ENCODE peak calls at places on chromosomes 2 and 18, in ten cellular contexts. Y, W, H, P, C, S, F, D, E and T are unnamed samples.

GRCh38 chr2:113240915-113241911 is 37.5 kb downstream of the PAX8 start:
- DNase-seq in F (peak; percentile 98), E (no peak), Y (no peak), S (no peak), W (peak; percentile 69), D (peak; percentile 77), H (peak; percentile 93), P (no peak), C (peak; percentile 22), T (peak; percentile 97)

GRCh38 chr2:239329972-239330572 is 70.7 kb downstream of the HDAC4 start:
- DNase-seq in S (no peak), H (no peak), W (peak; percentile 78), D (peak; percentile 58), F (no peak), C (no peak), Y (no peak), E (no peak), P (peak; percentile 34), T (no peak)

GRCh38 chr2:134682726-134683125 is 36.1 kb downstream of the TMEM163 start:
- DNase-seq in F (no peak), E (no peak), S (no peak), C (no peak), P (no peak), D (no peak), W (no peak), H (no peak), Y (no peak), T (no peak)

GRCh38 chr18:73707035-73707434 is 440.6 kb downstream of the FBXO15 start:
- DNase-seq in P (no peak), H (no peak), C (no peak), S (no peak), W (no peak), E (no peak), Y (no peak), F (no peak), D (no peak), T (no peak)

GRCh38 chr2:149058936-149059335 is 20.4 kb downstream of the LYPD6B start:
- DNase-seq in W (no peak), Y (no peak), D (no peak), H (no peak), C (no peak), E (no peak), F (no peak), P (no peak), S (no peak), T (peak; percentile 86)

GRCh38 chr2:224984641-224985040 is 57.6 kb downstream of the DOCK10 start:
- DNase-seq in C (no peak), H (no peak), Y (no peak), D (no peak), E (no peak), F (no peak), P (no peak), S (peak; percentile 2), W (no peak), T (no peak)

GRCh38 chr2:166384774-166385173 is 9.0 kb upstream of the SCN9A start:
- DNase-seq in S (no peak), H (no peak), F (no peak), P (no peak), E (peak; percentile 15), D (no peak), Y (no peak), W (no peak), C (no peak), T (peak; percentile 58)

GRCh38 chr2:218500501-218501060 is 67.6 kb downstream of the USP37 start:
- DNase-seq in P (no peak), D (no peak), S (no peak), Y (no peak), W (no peak), C (no peak), F (no peak), H (no peak), E (no peak), T (no peak)

GRCh38 chr18:682833-683232 is 25.4 kb downstream of the TYMS start:
- DNase-seq in D (no peak), F (no peak), E (no peak), Y (no peak), W (no peak), C (no peak), H (no peak), S (no peak), P (no peak), T (no peak)

GRCh38 chr2:69227717-69228116 is 159.3 kb downstream of the GFPT1 start:
- DNase-seq in E (no peak), P (no peak), W (no peak), Y (no peak), S (no peak), D (no peak), F (no peak), H (no peak), C (no peak), T (no peak)

GRCh38 chr18:8264861-8265411 is 344.3 kb upstream of the RAB12 start:
- DNase-seq in Y (no peak), C (no peak), H (no peak), E (no peak), D (no peak), S (no peak), P (no peak), F (no peak), W (no peak), T (peak; percentile 52)

GRCh38 chr2:158473719-158474392 is 17.1 kb downstream of the PKP4 start:
- DNase-seq in E (no peak), H (no peak), C (no peak), F (no peak), S (no peak), P (no peak), Y (no peak), W (no peak), D (no peak), T (no peak)

GRCh38 chr2:119174216-119174992 is 15.9 kb upstream of the C1QL2 start:
- DNase-seq in S (peak; percentile 21), E (peak; percentile 17), D (peak; percentile 45), H (no peak), C (peak; percentile 32), F (no peak), Y (peak; percentile 29), W (no peak), P (peak; percentile 83), T (peak; percentile 42)

GRCh38 chr2:216696751-216697560 is 1.6 kb upstream of the IGFBP5 start:
- DNase-seq in Y (peak; percentile 15), P (no peak), F (no peak), E (no peak), H (no peak), C (no peak), D (no peak), W (no peak), S (no peak), T (peak; percentile 62)

GRCh38 chr2:159199751-159200465 is 86.6 kb downstream of the WDSUB1 start:
- DNase-seq in D (no peak), P (no peak), C (no peak), H (no peak), W (no peak), E (no peak), Y (no peak), S (no peak), F (no peak), T (peak; percentile 61)

GRCh38 chr2:76180676-76181075 is 470.0 kb upstream of the GCFC2 start:
- DNase-seq in H (no peak), F (no peak), Y (no peak), W (no peak), C (no peak), S (no peak), E (no peak), P (no peak), D (no peak), T (no peak)

GRCh38 chr2:91477731-91478672 is 2786.5 kb downstream of the RPIA start:
- DNase-seq in S (no peak), F (no peak), W (peak; percentile 43), C (no peak), H (no peak), Y (no peak), P (peak; percentile 74), D (no peak), E (no peak), T (peak; percentile 19)

GRCh38 chr2:121532894-121533293 is 2.2 kb downstream of the RNU4ATAC start:
- DNase-seq in W (no peak), C (no peak), H (no peak), E (peak; percentile 9), D (no peak), F (no peak), Y (no peak), P (peak; percentile 28), S (no peak), T (no peak)

GRCh38 chr2:65377556-65378307 is 54.7 kb downstream of the SPRED2 start:
- DNase-seq in C (no peak), Y (no peak), P (no peak), D (no peak), W (no peak), F (peak; percentile 55), E (no peak), S (no peak), H (peak; percentile 25), T (peak; percentile 82)